ENCODE peak calls at places on chromosomes 3 and 15, in five cellular contexts. One of them, this sample, is unnamed.

GRCh38 chr3:177284383-177284881 is 87.2 kb upstream of the TBL1XR1 start:
- DNase-seq in osteoblast: no peak
- DNase-seq in ovary: peak; percentile 39
- DNase-seq in glutamatergic neuron: no peak
- DNase-seq in AG04450: no peak
- DNase-seq in this sample: no peak

GRCh38 chr15:68666120-68666811 is 87.5 kb downstream of the CORO2B start:
- DNase-seq in osteoblast: no peak
- DNase-seq in ovary: no peak
- DNase-seq in glutamatergic neuron: no peak
- DNase-seq in AG04450: no peak
- DNase-seq in this sample: no peak

GRCh38 chr3:193863657-193864323 is 270.8 kb downstream of the OPA1 start:
- DNase-seq in osteoblast: no peak
- DNase-seq in ovary: no peak
- DNase-seq in glutamatergic neuron: no peak
- DNase-seq in AG04450: no peak
- DNase-seq in this sample: no peak

GRCh38 chr15:36882487-36883108 is 217.8 kb downstream of the MEIS2 start:
- DNase-seq in osteoblast: no peak
- DNase-seq in ovary: no peak
- DNase-seq in glutamatergic neuron: peak; percentile 22
- DNase-seq in AG04450: no peak
- DNase-seq in this sample: peak; percentile 9

GRCh38 chr3:150236683-150237082 is 171.4 kb upstream of the TSC22D2 start:
- DNase-seq in osteoblast: no peak
- DNase-seq in ovary: no peak
- DNase-seq in glutamatergic neuron: no peak
- DNase-seq in AG04450: no peak
- DNase-seq in this sample: no peak

GRCh38 chr3:64460877-64461276 is 226.9 kb downstream of the ADAMTS9 start:
- DNase-seq in osteoblast: no peak
- DNase-seq in ovary: no peak
- DNase-seq in glutamatergic neuron: no peak
- DNase-seq in AG04450: peak; percentile 79
- DNase-seq in this sample: no peak

GRCh38 chr3:191301982-191302381 is 27.2 kb upstream of the CCDC50 start:
- DNase-seq in osteoblast: no peak
- DNase-seq in ovary: no peak
- DNase-seq in glutamatergic neuron: no peak
- DNase-seq in AG04450: no peak
- DNase-seq in this sample: no peak

GRCh38 chr15:80770356-80770705 is 8.8 kb upstream of the CEMIP start:
- DNase-seq in osteoblast: no peak
- DNase-seq in ovary: no peak
- DNase-seq in glutamatergic neuron: no peak
- DNase-seq in AG04450: no peak
- DNase-seq in this sample: no peak

GRCh38 chr3:164341086-164341485 is 737.2 kb downstream of the SI start:
- DNase-seq in osteoblast: no peak
- DNase-seq in ovary: no peak
- DNase-seq in glutamatergic neuron: no peak
- DNase-seq in AG04450: no peak
- DNase-seq in this sample: no peak

GRCh38 chr15:91193059-91193715 is 93.1 kb downstream of the SV2B start:
- DNase-seq in osteoblast: no peak
- DNase-seq in ovary: no peak
- DNase-seq in glutamatergic neuron: no peak
- DNase-seq in AG04450: no peak
- DNase-seq in this sample: no peak

GRCh38 chr3:179768080-179768479 is 115.2 kb downstream of the USP13 start:
- DNase-seq in osteoblast: peak; percentile 83
- DNase-seq in ovary: peak; percentile 11
- DNase-seq in glutamatergic neuron: peak; percentile 62
- DNase-seq in AG04450: peak; percentile 32
- DNase-seq in this sample: no peak

GRCh38 chr3:165624761-165625160 is 212.5 kb downstream of the BCHE start:
- DNase-seq in osteoblast: peak; percentile 53
- DNase-seq in ovary: no peak
- DNase-seq in glutamatergic neuron: no peak
- DNase-seq in AG04450: no peak
- DNase-seq in this sample: no peak

GRCh38 chr3:73719413-73719831 is 94.7 kb upstream of the PDZRN3 start:
- DNase-seq in osteoblast: no peak
- DNase-seq in ovary: no peak
- DNase-seq in glutamatergic neuron: no peak
- DNase-seq in AG04450: peak; percentile 47
- DNase-seq in this sample: no peak

GRCh38 chr15:89178307-89178977 is 42.9 kb downstream of the RLBP1 start:
- DNase-seq in osteoblast: peak; percentile 42
- DNase-seq in ovary: no peak
- DNase-seq in glutamatergic neuron: no peak
- DNase-seq in AG04450: no peak
- DNase-seq in this sample: no peak

GRCh38 chr3:127697531-127698240 is 24.9 kb downstream of the ABTB1 start:
- DNase-seq in osteoblast: peak; percentile 95
- DNase-seq in ovary: peak; percentile 62
- DNase-seq in glutamatergic neuron: peak; percentile 69
- DNase-seq in AG04450: peak; percentile 72
- DNase-seq in this sample: peak; percentile 74

GRCh38 chr3:17605032-17605431 is 137.4 kb downstream of the TBC1D5 start:
- DNase-seq in osteoblast: peak; percentile 76
- DNase-seq in ovary: no peak
- DNase-seq in glutamatergic neuron: no peak
- DNase-seq in AG04450: peak; percentile 29
- DNase-seq in this sample: no peak

GRCh38 chr3:49015765-49016164 is 2.6 kb downstream of the DALRD3 start:
- DNase-seq in osteoblast: peak; percentile 48
- DNase-seq in ovary: no peak
- DNase-seq in glutamatergic neuron: no peak
- DNase-seq in AG04450: no peak
- DNase-seq in this sample: no peak

GRCh38 chr15:38895326-38896282 is 331.0 kb upstream of the RASGRP1 start:
- DNase-seq in osteoblast: peak; percentile 85
- DNase-seq in ovary: no peak
- DNase-seq in glutamatergic neuron: no peak
- DNase-seq in AG04450: peak; percentile 46
- DNase-seq in this sample: no peak

GRCh38 chr15:49832421-49832980 is 211.7 kb downstream of the DTWD1 start:
- DNase-seq in osteoblast: no peak
- DNase-seq in ovary: no peak
- DNase-seq in glutamatergic neuron: no peak
- DNase-seq in AG04450: no peak
- DNase-seq in this sample: no peak

GRCh38 chr3:106805625-106806024 is 571.6 kb upstream of the CCDC54 start:
- DNase-seq in osteoblast: no peak
- DNase-seq in ovary: no peak
- DNase-seq in glutamatergic neuron: no peak
- DNase-seq in AG04450: no peak
- DNase-seq in this sample: no peak

GRCh38 chr15:35330921-35331320 is 215.0 kb downstream of the DPH6 start:
- DNase-seq in osteoblast: no peak
- DNase-seq in ovary: no peak
- DNase-seq in glutamatergic neuron: no peak
- DNase-seq in AG04450: no peak
- DNase-seq in this sample: no peak

GRCh38 chr3:130661116-130661515 is 85.5 kb downstream of the PIK3R4 start:
- DNase-seq in osteoblast: no peak
- DNase-seq in ovary: no peak
- DNase-seq in glutamatergic neuron: no peak
- DNase-seq in AG04450: peak; percentile 6
- DNase-seq in this sample: no peak

DNA sequence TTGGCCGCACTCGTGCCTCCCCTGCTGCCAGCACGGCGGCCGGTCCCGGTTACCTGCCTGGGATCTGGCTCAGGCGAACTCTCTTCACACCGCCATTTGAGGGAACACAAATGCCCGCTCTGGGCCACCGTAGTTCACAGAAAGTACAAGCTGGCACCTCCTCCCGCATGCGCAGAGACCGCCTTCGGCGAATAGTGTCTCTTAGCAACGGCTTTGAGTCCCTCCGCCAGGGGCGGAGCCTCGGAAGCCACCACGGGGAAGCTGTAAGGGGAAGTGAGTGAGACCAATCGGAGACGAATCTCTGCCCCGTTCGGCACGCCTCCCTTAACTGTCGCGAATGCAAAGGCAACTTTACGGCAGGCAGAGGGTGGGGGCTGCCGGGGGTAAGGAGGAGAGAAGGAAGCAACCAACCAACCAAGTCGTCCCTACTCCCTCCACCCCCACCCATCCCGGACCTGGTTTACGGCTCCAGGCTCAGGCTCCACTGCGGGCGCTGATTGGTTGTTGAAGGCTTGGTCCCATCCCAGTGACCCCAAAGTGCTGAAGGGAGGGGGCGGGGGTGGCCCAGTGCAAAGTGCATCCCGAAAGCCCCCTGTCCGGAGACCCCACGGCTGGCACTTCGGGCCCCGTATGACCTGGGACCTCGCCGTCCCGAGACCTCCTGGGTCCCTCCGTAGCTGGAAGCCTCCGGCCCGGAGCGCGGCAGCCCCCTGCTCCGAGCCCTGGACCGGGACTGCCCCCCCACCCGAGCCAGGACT is at the start of the genes ASB7 and LINS1:
- DNase-seq in osteoblast: peak; percentile 97
- DNase-seq in ovary: peak; percentile 100
- DNase-seq in glutamatergic neuron: peak; percentile 100
- DNase-seq in AG04450: peak; percentile 100
- DNase-seq in this sample: peak; percentile 92
- TF ChIP-seq CTCF in osteoblast: no peak
- TF ChIP-seq CTCF in ovary: no peak
- TF ChIP-seq CTCF in glutamatergic neuron: no peak
- TF ChIP-seq CTCF in AG04450: no peak
- TF ChIP-seq CTCF in this sample: no peak

DNA sequence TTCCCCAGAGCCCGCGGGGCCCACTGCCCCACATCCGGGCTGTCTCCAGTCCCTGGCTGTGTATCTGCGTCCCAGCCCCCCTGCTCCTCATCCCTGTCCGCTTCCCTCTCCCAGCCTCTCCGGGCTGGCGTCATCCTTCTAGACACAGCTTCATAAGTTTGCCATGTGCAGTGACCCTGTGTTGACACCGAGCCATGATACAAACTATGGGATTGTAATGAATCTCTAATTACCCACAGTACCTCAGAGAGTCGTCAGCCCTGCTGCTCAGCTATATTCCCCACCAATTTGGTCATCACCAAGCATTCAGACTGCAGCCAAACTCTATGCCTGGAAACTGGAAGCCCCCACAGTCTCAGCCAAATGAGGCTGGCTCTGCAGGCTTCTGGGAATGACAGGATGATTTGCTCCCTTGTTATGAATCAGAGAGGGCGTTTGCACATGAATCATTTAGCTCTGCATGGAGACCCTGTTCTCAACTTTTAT is 466.1 kb upstream of the ATP11B start:
- DNase-seq in osteoblast: no peak
- DNase-seq in ovary: no peak
- DNase-seq in glutamatergic neuron: no peak
- DNase-seq in AG04450: no peak
- DNase-seq in this sample: no peak
- TF ChIP-seq CTCF in osteoblast: no peak
- TF ChIP-seq CTCF in ovary: no peak
- TF ChIP-seq CTCF in glutamatergic neuron: no peak
- TF ChIP-seq CTCF in AG04450: no peak
- TF ChIP-seq CTCF in this sample: no peak

DNA sequence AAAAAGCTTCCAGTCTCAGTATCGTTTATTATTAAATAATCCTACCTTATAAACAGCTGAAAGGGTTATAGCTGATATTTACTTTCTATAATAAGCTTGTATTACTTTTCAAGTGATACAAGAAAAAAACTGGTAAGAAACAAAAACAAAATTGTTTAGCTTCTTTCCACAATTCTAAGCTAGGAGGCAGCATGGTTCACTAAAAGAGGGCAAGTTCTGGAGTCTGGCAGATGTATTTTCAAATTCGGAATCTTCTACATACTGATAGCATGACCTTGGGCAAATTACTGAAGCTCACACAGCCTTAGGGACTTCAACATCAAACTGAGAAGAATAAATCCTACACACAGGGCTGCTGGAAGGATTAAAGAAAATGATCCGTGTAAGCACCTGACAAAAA is 15.4 kb downstream of the C15orf62 start:
- DNase-seq in osteoblast: no peak
- DNase-seq in ovary: no peak
- DNase-seq in glutamatergic neuron: no peak
- DNase-seq in AG04450: no peak
- DNase-seq in this sample: no peak
- TF ChIP-seq CTCF in osteoblast: peak; percentile 11
- TF ChIP-seq CTCF in ovary: peak; percentile 43
- TF ChIP-seq CTCF in glutamatergic neuron: no peak
- TF ChIP-seq CTCF in AG04450: no peak
- TF ChIP-seq CTCF in this sample: no peak

GRCh38 chr3:11641683-11642407 is 1.9 kb downstream of the VGLL4 start:
- DNase-seq in osteoblast: peak; percentile 14
- DNase-seq in ovary: no peak
- DNase-seq in glutamatergic neuron: no peak
- DNase-seq in AG04450: peak; percentile 38
- DNase-seq in this sample: peak; percentile 34

GRCh38 chr3:11642455-11643162 is 1.1 kb downstream of the VGLL4 start:
- DNase-seq in osteoblast: peak; percentile 75
- DNase-seq in ovary: peak; percentile 85
- DNase-seq in glutamatergic neuron: peak; percentile 57
- DNase-seq in AG04450: peak; percentile 39
- DNase-seq in this sample: peak; percentile 62

GRCh38 chr3:11640009-11640673 is 3.6 kb downstream of the VGLL4 start:
- DNase-seq in osteoblast: no peak
- DNase-seq in ovary: no peak
- DNase-seq in glutamatergic neuron: no peak
- DNase-seq in AG04450: no peak
- DNase-seq in this sample: no peak

GRCh38 chr3:11641316-11641682 is 2.4 kb downstream of the VGLL4 start:
- DNase-seq in osteoblast: peak; percentile 11
- DNase-seq in ovary: no peak
- DNase-seq in glutamatergic neuron: no peak
- DNase-seq in AG04450: peak; percentile 48
- DNase-seq in this sample: no peak

DNA sequence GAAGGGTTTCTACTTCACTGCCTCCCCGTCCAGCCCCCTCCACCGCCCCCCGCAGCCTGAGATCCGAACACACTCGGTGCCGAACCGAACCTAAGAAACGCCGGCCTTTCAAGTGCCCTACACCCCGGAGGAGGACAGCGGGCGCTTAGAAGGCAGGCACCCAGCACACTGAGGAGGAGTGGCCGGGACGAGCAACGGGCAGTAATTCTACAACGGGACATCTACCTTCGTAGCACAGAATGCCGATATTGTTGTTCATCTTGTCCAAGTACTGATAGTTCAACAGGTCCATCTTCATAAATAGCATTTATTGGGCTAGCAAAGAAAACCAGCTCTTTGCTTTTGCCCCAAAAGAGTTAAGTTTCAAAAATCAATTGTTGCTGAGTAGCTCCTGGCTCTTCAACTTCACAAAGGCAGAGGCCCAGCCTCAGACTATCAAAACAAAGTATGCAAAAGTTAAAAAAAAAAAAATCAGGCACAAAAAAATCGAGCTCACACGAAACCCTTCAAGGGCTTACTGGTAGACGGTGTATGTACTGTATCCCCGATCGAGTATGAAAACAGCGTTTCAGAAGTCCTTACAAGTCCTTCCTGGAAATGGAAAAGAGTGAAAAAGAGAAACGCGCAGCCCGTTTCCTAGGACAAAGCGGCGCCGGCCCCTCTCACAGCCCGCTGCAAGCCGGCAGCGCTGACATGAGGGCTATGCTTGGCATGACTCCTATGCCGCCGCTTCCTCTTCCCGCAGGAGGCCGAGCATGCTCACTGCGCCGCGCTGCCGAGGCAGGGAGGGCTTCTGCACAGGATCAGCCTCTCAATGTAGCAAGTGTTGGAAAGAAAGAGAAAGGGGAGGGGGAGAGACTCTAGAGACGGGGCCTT is at the start of gene VGLL4:
- DNase-seq in osteoblast: peak; percentile 93
- DNase-seq in ovary: peak; percentile 89
- DNase-seq in glutamatergic neuron: peak; percentile 88
- DNase-seq in AG04450: peak; percentile 84
- DNase-seq in this sample: peak; percentile 67
- TF ChIP-seq CTCF in osteoblast: no peak
- TF ChIP-seq CTCF in ovary: no peak
- TF ChIP-seq CTCF in glutamatergic neuron: no peak
- TF ChIP-seq CTCF in AG04450: peak; percentile 20
- TF ChIP-seq CTCF in this sample: peak; percentile 19